ENCODE peak calls at places on chromosomes 1 and 21, in six cellular contexts. R is K562, S is GM23338, C is esophagus muscularis mucosa, I is endothelial cell of umbilical vein, U is breast epithelium. P is an unnamed sample.

GRCh38 chr1:39317910-39318633 is 113.6 kb downstream of the MACF1 start:
- DNase-seq in R (no peak), S (no peak), C (no peak), I (peak), U (no peak), P (peak)

GRCh38 chr1:224058303-224058702 is 55.6 kb upstream of the FBXO28 start:
- DNase-seq in R (no peak), S (no peak), C (peak), I (peak), U (no peak), P (no peak)

GRCh38 chr1:184025242-184025675 is 12.3 kb downstream of the COLGALT2 start:
- DNase-seq in R (no peak), S (peak), C (no peak), I (no peak), U (no peak), P (no peak)

GRCh38 chr1:148353461-148354283 is 129.4 kb downstream of the PPIAL4G start:
- DNase-seq in R (peak), S (peak), C (no peak), I (peak), U (no peak), P (no peak)

GRCh38 chr1:157566484-157567300 is 14.4 kb upstream of the FCRL5 start:
- DNase-seq in R (no peak), S (peak), C (peak), I (no peak), U (no peak), P (no peak)

GRCh38 chr1:223872308-223872878 is 26.6 kb upstream of the TP53BP2 start:
- DNase-seq in R (no peak), S (no peak), C (no peak), I (no peak), U (no peak), P (no peak)

GRCh38 chr1:105793541-105794146 is 1262.8 kb upstream of the PRMT6 start:
- DNase-seq in R (peak), S (peak), C (no peak), I (no peak), U (no peak), P (no peak)

GRCh38 chr21:41681939-41682718 is 84.7 kb downstream of the RIPK4 start:
- DNase-seq in R (no peak), S (no peak), C (no peak), I (no peak), U (no peak), P (peak)

GRCh38 chr1:114258074-114258473 is 104.4 kb upstream of the SYT6 start:
- DNase-seq in R (no peak), S (no peak), C (no peak), I (no peak), U (no peak), P (no peak)

GRCh38 chr1:43354936-43355335 is 3.8 kb upstream of the CDC20 start:
- DNase-seq in R (no peak), S (no peak), C (no peak), I (no peak), U (no peak), P (no peak)

GRCh38 chr21:36656138-36656537 is 42.8 kb upstream of the SIM2 start:
- DNase-seq in R (no peak), S (no peak), C (no peak), I (no peak), U (peak), P (no peak)

GRCh38 chr1:26789612-26789865 is 1.8 kb downstream of the PIGV start:
- DNase-seq in R (no peak), S (no peak), C (no peak), I (no peak), U (no peak), P (no peak)

GRCh38 chr1:147723691-147724323 is 36.6 kb downstream of the GJA5 start:
- DNase-seq in R (peak), S (peak), C (no peak), I (peak), U (no peak), P (no peak)

GRCh38 chr21:44763451-44764318 is 37.9 kb downstream of the UBE2G2 start:
- DNase-seq in R (no peak), S (no peak), C (no peak), I (no peak), U (no peak), P (peak)

GRCh38 chr1:110211503-110212164 is 1.5 kb downstream of the KCNC4 start:
- DNase-seq in R (no peak), S (peak), C (no peak), I (peak), U (no peak), P (peak)

GRCh38 chr1:153565529-153566374 is at the start of gene S100A2:
- DNase-seq in R (no peak), S (no peak), C (no peak), I (peak), U (peak), P (peak)

GRCh38 chr1:150650193-150650592 is 20.8 kb upstream of the ENSA start:
- DNase-seq in R (no peak), S (no peak), C (no peak), I (no peak), U (peak), P (no peak)

GRCh38 chr1:53078333-53079101 is 16.5 kb downstream of the PODN start:
- DNase-seq in R (no peak), S (no peak), C (no peak), I (no peak), U (no peak), P (peak)

GRCh38 chr1:78070758-78071157 is 25.0 kb downstream of the GIPC2 start:
- DNase-seq in R (no peak), S (no peak), C (no peak), I (peak), U (no peak), P (no peak)

GRCh38 chr1:22709891-22710687 is 550 bp upstream of the EPHB2 start:
- DNase-seq in R (peak), S (peak), C (no peak), I (peak), U (no peak), P (no peak)

GRCh38 chr1:67515324-67516080 is 85.3 kb upstream of the SERBP1 start:
- DNase-seq in R (no peak), S (peak), C (no peak), I (no peak), U (no peak), P (no peak)

GRCh38 chr21:33539612-33540011 is 2.3 kb downstream of the GART start:
- DNase-seq in R (no peak), S (no peak), C (no peak), I (no peak), U (no peak), P (no peak)

GRCh38 chr1:34906225-34906624 is 23.2 kb downstream of the DLGAP3 start:
- DNase-seq in R (no peak), S (no peak), C (no peak), I (no peak), U (no peak), P (no peak)

GRCh38 chr1:203327684-203328457 is 22.6 kb downstream of the BTG2 start:
- DNase-seq in R (peak), S (no peak), C (no peak), I (peak), U (no peak), P (no peak)

GRCh38 chr1:21225065-21225464 is 48.4 kb upstream of the EIF4G3 start:
- DNase-seq in R (no peak), S (no peak), C (no peak), I (no peak), U (no peak), P (no peak)

GRCh38 chr1:54424398-54424797 is 18.2 kb upstream of the SSBP3 start:
- DNase-seq in R (no peak), S (no peak), C (no peak), I (no peak), U (no peak), P (no peak)

GRCh38 chr1:201506573-201507567 is at the start of gene CSRP1:
- DNase-seq in R (peak), S (peak), C (peak), I (peak), U (peak), P (peak)

GRCh38 chr21:45259206-45259795 is 28.4 kb downstream of the POFUT2 start:
- DNase-seq in R (no peak), S (no peak), C (peak), I (no peak), U (peak), P (no peak)

GRCh38 chr1:20551945-20552727 is at the start of gene FAM43B:
- DNase-seq in R (peak), S (peak), C (no peak), I (peak), U (no peak), P (no peak)

GRCh38 chr1:156451486-156452184 is 48.9 kb downstream of the MEF2D start:
- DNase-seq in R (no peak), S (no peak), C (no peak), I (no peak), U (no peak), P (no peak)

GRCh38 chr1:111976842-111977241 is 12.6 kb downstream of the KCND3 start:
- DNase-seq in R (no peak), S (no peak), C (no peak), I (no peak), U (no peak), P (no peak)

GRCh38 chr1:186878356-186878755 is 49.6 kb downstream of the PLA2G4A start:
- DNase-seq in R (no peak), S (no peak), C (no peak), I (no peak), U (no peak), P (no peak)

GRCh38 chr1:186873687-186874086 is 44.9 kb downstream of the PLA2G4A start:
- DNase-seq in R (no peak), S (no peak), C (no peak), I (no peak), U (no peak), P (no peak)

GRCh38 chr1:186876436-186876835 is 47.7 kb downstream of the PLA2G4A start:
- DNase-seq in R (no peak), S (no peak), C (no peak), I (no peak), U (no peak), P (no peak)

GRCh38 chr1:186872356-186872755 is 43.6 kb downstream of the PLA2G4A start:
- DNase-seq in R (no peak), S (no peak), C (no peak), I (no peak), U (no peak), P (no peak)

GRCh38 chr1:186875874-186876273 is 47.1 kb downstream of the PLA2G4A start:
- DNase-seq in R (no peak), S (no peak), C (no peak), I (no peak), U (no peak), P (no peak)
- TF ChIP-seq POLR2AphosphoS5 in R (no peak), S (no peak), C (no peak), I (no peak), U (no peak), P (no peak)

GRCh38 chr1:1600861-1601563 is 1.1 kb upstream of the FNDC10 start:
- DNase-seq in R (no peak), S (no peak), C (no peak), I (no peak), U (no peak), P (peak)

GRCh38 chr1:1601564-1602320 is 1.8 kb upstream of the FNDC10 start:
- DNase-seq in R (no peak), S (no peak), C (no peak), I (no peak), U (no peak), P (peak)

GRCh38 chr1:1599030-1599916 is 662 bp downstream of the FNDC10 start:
- DNase-seq in R (peak), S (peak), C (no peak), I (no peak), U (no peak), P (peak)

GRCh38 chr1:1598720-1599029 is 1.3 kb downstream of the FNDC10 start:
- DNase-seq in R (no peak), S (no peak), C (no peak), I (no peak), U (no peak), P (no peak)

DNA sequence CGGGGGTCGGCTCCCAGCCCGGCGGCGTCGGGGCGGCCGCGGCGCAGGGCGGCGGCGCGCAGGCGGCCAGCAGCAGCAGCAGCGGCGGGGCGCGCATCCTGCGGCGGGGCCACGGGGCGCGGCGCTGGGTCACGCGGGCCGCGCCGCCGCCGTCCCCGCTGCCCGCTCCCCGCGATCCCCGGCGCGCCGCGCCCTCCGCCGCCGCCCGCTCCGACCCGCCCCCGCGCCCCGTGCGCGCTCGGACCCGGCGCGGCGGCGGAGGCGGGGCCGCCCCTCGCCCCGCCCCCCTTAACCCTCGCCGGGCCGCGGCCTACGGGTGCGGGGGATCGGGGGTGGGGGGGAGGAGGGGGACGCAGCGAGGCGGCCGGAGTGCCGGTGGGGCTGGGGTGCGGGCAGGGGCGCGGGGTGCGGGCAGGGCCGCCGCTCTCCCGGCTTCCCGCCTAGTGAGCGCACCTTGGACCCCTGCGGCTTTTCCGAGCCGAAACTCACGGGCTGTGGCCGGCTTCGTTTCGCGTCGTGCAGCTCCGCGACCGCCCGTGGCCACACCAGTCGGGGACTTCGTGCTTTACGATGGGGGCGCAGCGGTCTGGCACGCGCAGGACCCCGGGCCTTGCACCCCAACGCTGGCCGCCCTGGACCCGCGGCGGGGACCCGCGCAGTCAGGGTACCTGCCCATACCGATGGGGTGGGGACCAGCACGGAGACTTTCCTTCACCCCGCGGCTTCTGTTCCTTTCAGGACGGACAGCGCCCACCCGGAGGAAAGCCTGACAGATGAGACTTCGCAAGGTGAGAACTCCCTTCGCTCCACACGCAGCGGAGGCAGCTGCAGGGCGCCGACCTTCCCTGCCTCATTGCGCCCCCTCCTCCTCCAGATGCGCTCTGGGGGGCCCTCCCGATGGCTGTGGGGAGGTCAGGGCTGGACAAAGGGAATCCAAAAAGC is at the start of gene FNDC10:
- DNase-seq in R (peak), S (peak), C (no peak), I (no peak), U (no peak), P (peak)
- TF ChIP-seq POLR2AphosphoS5 in R (no peak), S (no peak), C (no peak), I (no peak), U (no peak), P (no peak)

DNA sequence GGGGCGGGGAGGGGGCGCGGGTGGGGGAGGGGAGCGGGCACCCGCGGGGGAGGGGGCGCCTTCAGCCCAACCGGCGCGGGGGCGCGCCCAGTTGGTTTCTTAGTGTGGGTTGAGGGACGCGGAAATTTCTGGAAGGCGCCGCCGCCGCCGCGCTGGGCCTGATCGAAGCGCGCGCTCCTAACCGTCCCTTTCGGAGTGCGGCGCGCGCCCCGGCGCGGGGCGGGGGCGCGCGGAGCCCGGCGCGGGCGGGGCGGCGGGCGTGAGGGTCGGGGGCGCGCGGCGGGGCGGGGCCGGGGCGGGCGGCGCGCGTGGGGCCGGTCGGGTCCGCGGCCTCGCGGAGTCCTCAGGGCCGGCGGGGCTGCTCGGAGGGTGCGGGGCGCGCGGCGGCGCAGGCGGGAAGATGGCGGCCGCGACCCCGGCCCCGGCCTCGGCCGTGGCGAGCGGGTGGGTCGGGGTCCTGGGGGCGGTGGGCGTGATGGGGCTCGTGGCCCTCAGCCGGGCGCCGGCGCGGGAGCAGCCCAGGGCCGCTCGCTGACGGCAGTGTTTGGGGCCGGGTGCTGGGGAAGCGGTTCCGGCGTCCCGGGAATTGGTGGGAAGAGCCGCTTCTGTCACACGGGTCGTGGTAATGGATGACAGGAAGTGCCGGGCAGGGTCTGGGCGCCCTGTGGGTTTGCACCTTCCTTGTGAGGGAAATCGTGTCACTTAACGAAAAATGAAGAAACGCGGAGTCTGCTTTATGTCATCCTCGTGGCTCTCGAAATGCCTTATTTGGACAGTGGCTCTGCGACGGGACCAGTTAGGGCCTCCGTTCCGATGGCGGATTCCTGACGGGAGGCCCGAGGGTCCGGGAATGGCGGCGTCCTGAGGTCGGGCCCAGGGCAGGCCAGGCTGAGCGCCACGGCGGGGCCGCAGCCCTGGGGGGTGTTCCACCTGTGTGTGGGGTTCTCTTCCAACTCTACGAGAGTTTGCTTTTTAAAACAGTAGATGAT is 764 bp downstream of the PKNOX1 start:
- DNase-seq in R (peak), S (peak), C (no peak), I (peak), U (peak), P (peak)
- TF ChIP-seq POLR2AphosphoS5 in R (no peak), S (peak), C (peak), I (no peak), U (peak), P (peak)

GRCh38 chr1:50109647-50110075 is 941 bp downstream of the ELAVL4 start:
- DNase-seq in R (no peak), S (peak), C (no peak), I (no peak), U (no peak), P (no peak)
- TF ChIP-seq POLR2AphosphoS5 in R (no peak), S (no peak), C (no peak), I (no peak), U (no peak), P (no peak)

GRCh38 chr21:38912355-38912619 is 106.6 kb downstream of the ETS2 start:
- DNase-seq in R (no peak), S (no peak), C (no peak), I (no peak), U (no peak), P (no peak)

GRCh38 chr21:38912789-38913119 is 107.0 kb downstream of the ETS2 start:
- DNase-seq in R (no peak), S (no peak), C (no peak), I (no peak), U (no peak), P (no peak)

GRCh38 chr21:38910390-38911008 is 104.8 kb downstream of the ETS2 start:
- DNase-seq in R (no peak), S (no peak), C (no peak), I (no peak), U (peak), P (no peak)

GRCh38 chr21:38913120-38913975 is 107.6 kb downstream of the ETS2 start:
- DNase-seq in R (peak), S (peak), C (peak), I (peak), U (peak), P (peak)

GRCh38 chr21:38911523-38912354 is 106.0 kb downstream of the ETS2 start:
- DNase-seq in R (no peak), S (no peak), C (peak), I (no peak), U (no peak), P (no peak)
- TF ChIP-seq POLR2AphosphoS5 in R (no peak), S (no peak), C (no peak), I (no peak), U (no peak), P (no peak)

GRCh38 chr1:8875216-8875861 is 3.1 kb downstream of the ENO1 start:
- DNase-seq in R (no peak), S (no peak), C (no peak), I (peak), U (no peak), P (no peak)
- TF ChIP-seq POLR2AphosphoS5 in R (peak), S (no peak), C (no peak), I (peak), U (no peak), P (no peak)